ENCODE peak calls at places on chromosomes 16 and 17, in four cellular contexts. L, Q, D and U are unnamed samples.

GRCh38 chr16:80924372-80924978 is 82.2 kb downstream of the CMC2 start:
- DNase-seq in L (no peak), Q (peak), D (peak), U (peak)

GRCh38 chr16:11100239-11100750 is 155.7 kb downstream of the SOCS1 start:
- DNase-seq in L (peak), Q (peak), D (no peak), U (peak)

GRCh38 chr16:23059433-23059832 is 89.8 kb downstream of the USP31 start:
- DNase-seq in L (no peak), Q (no peak), D (no peak), U (no peak)

GRCh38 chr17:41547921-41548843 is 20.1 kb upstream of the KRT19 start:
- DNase-seq in L (peak), Q (peak), D (no peak), U (no peak)

GRCh38 chr16:23424292-23424958 is 28.6 kb downstream of the COG7 start:
- DNase-seq in L (no peak), Q (peak), D (no peak), U (no peak)

GRCh38 chr17:73271078-73271477 is 9.4 kb upstream of the CPSF4L start:
- DNase-seq in L (no peak), Q (no peak), D (no peak), U (peak)

GRCh38 chr16:53433509-53433908 is 762 bp upstream of the RBL2 start:
- DNase-seq in L (no peak), Q (no peak), D (no peak), U (no peak)

GRCh38 chr17:37322106-37322505 is 53.7 kb upstream of the C17orf78 start:
- DNase-seq in L (no peak), Q (no peak), D (no peak), U (no peak)